ENCODE peak calls at places on chromosomes 1 and 21, in six cellular contexts. K, A, F, J, N and R are unnamed samples.
A peak's percentile ranks its signal among the peaks of the same experiment; 100 is the strongest.

GRCh38 chr1:226988337-226988672 is 48.2 kb downstream of the COQ8A start:
- DNase-seq in K (no peak), A (no peak), F (no peak), J (no peak), N (no peak), R (no peak)

GRCh38 chr1:230760360-230760827 is 13.2 kb downstream of the CAPN9 start:
- DNase-seq in K (no peak), A (no peak), F (peak; percentile 62), J (no peak), N (peak; percentile 50), R (no peak)

GRCh38 chr1:227895828-227896685 is 51.7 kb downstream of the WNT9A start:
- DNase-seq in K (peak; percentile 55), A (no peak), F (peak; percentile 64), J (no peak), N (peak; percentile 76), R (peak; percentile 5)

GRCh38 chr1:2801046-2801445 is 447 bp downstream of the TTC34 start:
- DNase-seq in K (no peak), A (no peak), F (no peak), J (no peak), N (no peak), R (no peak)

GRCh38 chr21:35046880-35047229 is 2.2 kb downstream of the RUNX1 start:
- DNase-seq in K (no peak), A (no peak), F (no peak), J (no peak), N (no peak), R (no peak)

GRCh38 chr1:109250454-109251276 is 1.3 kb downstream of the CELSR2 start:
- DNase-seq in K (no peak), A (no peak), F (no peak), J (no peak), N (no peak), R (no peak)

GRCh38 chr1:110370827-110371226 is 20.0 kb downstream of the SLC16A4 start:
- DNase-seq in K (no peak), A (peak; percentile 73), F (no peak), J (no peak), N (no peak), R (peak; percentile 77)

GRCh38 chr1:33442141-33442540 is 11.2 kb upstream of the PHC2 start:
- DNase-seq in K (no peak), A (peak; percentile 61), F (no peak), J (no peak), N (no peak), R (peak; percentile 37)

GRCh38 chr1:39001516-39002389 is 10.7 kb downstream of the AKIRIN1 start:
- DNase-seq in K (no peak), A (no peak), F (peak; percentile 70), J (no peak), N (no peak), R (no peak)

GRCh38 chr1:43651922-43652321 is 2.0 kb downstream of the KDM4A start:
- DNase-seq in K (no peak), A (peak; percentile 13), F (no peak), J (no peak), N (no peak), R (no peak)

GRCh38 chr1:36351222-36351977 is 28.0 kb upstream of the EVA1B start:
- DNase-seq in K (no peak), A (peak; percentile 93), F (no peak), J (peak; percentile 83), N (peak; percentile 49), R (peak; percentile 86)

GRCh38 chr1:54805981-54806381 is 4.9 kb upstream of the TTC22 start:
- DNase-seq in K (no peak), A (no peak), F (peak; percentile 31), J (no peak), N (no peak), R (no peak)

GRCh38 chr1:177190308-177190970 is 19.7 kb downstream of the BRINP2 start:
- DNase-seq in K (no peak), A (peak; percentile 33), F (no peak), J (no peak), N (no peak), R (no peak)

GRCh38 chr1:27476222-27476621 is 13.7 kb downstream of the WASF2 start:
- DNase-seq in K (no peak), A (no peak), F (no peak), J (no peak), N (peak; percentile 21), R (no peak)

GRCh38 chr21:41966341-41966833 is 12.6 kb upstream of the C2CD2 start:
- DNase-seq in K (peak; percentile 20), A (peak; percentile 23), F (no peak), J (no peak), N (no peak), R (peak; percentile 24)

GRCh38 chr21:25424045-25424444 is 183.2 kb downstream of the MRPL39 start:
- DNase-seq in K (no peak), A (no peak), F (no peak), J (no peak), N (no peak), R (no peak)

GRCh38 chr1:47180603-47181094 is 9.2 kb downstream of the PDZK1IP1 start:
- DNase-seq in K (no peak), A (no peak), F (no peak), J (no peak), N (no peak), R (no peak)

GRCh38 chr21:18384771-18385170 is 18.8 kb downstream of the TMPRSS15 start:
- DNase-seq in K (no peak), A (peak; percentile 30), F (no peak), J (no peak), N (peak; percentile 42), R (no peak)

GRCh38 chr1:156122519-156123355 is 8.2 kb downstream of the LMNA start:
- DNase-seq in K (no peak), A (peak; percentile 94), F (no peak), J (no peak), N (peak; percentile 56), R (peak; percentile 92)

GRCh38 chr1:17423781-17424245 is 15.7 kb downstream of the RCC2 start:
- DNase-seq in K (no peak), A (peak; percentile 48), F (no peak), J (no peak), N (no peak), R (peak; percentile 73)

GRCh38 chr21:42146251-42146805 is 72.6 kb upstream of the ABCG1 start:
- DNase-seq in K (no peak), A (no peak), F (no peak), J (no peak), N (no peak), R (no peak)

DNA sequence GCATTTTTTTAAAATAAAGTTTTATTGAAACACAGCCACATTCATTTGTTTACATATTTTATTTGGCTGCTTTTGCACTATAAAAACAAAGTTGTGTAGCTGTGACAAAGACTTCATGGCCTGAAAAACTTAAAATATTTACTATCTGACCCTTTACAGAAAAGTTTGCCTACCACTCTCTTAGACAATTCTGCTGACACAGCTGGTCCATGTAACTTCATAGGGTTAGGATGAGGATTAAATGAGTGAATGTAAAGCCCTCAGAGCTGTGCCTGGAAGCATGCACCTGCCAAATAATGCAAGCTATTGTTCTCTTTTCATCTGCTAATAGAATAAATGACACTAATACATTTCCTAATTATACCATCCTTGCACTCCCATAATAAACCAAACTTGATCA is 67.7 kb downstream of the FCRL5 start:
- DNase-seq in K (no peak), A (no peak), F (no peak), J (no peak), N (no peak), R (no peak)
- H3K79me1 ChIP-seq in K (no peaks in the 10 kb centered on the region), A (no peaks in the 10 kb centered on the region), F (no peaks in the 10 kb centered on the region), J (no peaks in the 10 kb centered on the region), N (no peaks in the 10 kb centered on the region), R (no peaks in the 10 kb centered on the region)

DNA sequence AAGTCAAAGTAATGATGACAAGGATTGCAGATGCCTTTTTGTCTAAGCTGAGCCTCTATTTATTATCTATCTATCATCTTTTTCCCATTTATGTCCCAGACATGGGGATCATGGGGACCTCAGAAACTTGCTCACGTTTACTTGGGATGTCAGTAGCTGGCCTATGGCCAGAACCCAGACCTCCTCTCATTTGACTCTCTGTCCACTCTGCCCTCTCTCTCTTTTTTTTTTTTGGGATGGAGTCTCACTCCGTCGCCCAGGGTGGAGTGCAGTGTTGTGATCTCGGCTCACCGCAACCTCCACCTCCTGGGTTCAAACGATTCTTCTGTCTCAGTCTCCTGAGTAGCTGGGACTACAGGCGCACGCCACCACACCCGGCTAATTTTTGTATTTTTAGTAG is 3.7 kb upstream of the ID3 start:
- DNase-seq in K (no peak), A (no peak), F (no peak), J (no peak), N (no peak), R (no peak)
- H3K79me1 ChIP-seq in K (peaks cover 2% of the 10 kb centered on the region), A (peaks cover 3% of the 10 kb centered on the region), F (no peaks in the 10 kb centered on the region), J (peaks cover 6% of the 10 kb centered on the region), N (peaks cover 2% of the 10 kb centered on the region), R (peaks cover 39% of the 10 kb centered on the region)

GRCh38 chr1:201504799-201505504 is 2.0 kb downstream of the CSRP1 start:
- DNase-seq in K (no peak), A (no peak), F (no peak), J (no peak), N (no peak), R (no peak)
- H3K79me1 ChIP-seq in K (no peaks in the 10 kb centered on the region), A (no peaks in the 10 kb centered on the region), F (no peaks in the 10 kb centered on the region), J (no peaks in the 10 kb centered on the region), N (peaks cover 2% of the 10 kb centered on the region), R (peaks cover 7% of the 10 kb centered on the region)

GRCh38 chr1:16148329-16149092 is 7.4 kb downstream of the EPHA2 start:
- DNase-seq in K (no peak), A (no peak), F (no peak), J (no peak), N (no peak), R (no peak)

GRCh38 chr1:16150508-16150907 is 5.4 kb downstream of the EPHA2 start:
- DNase-seq in K (no peak), A (no peak), F (no peak), J (no peak), N (no peak), R (no peak)

GRCh38 chr1:16151200-16151708 is 4.6 kb downstream of the EPHA2 start:
- DNase-seq in K (no peak), A (peak; percentile 69), F (no peak), J (no peak), N (no peak), R (peak; percentile 63)

GRCh38 chr1:16149146-16149545 is 6.7 kb downstream of the EPHA2 start:
- DNase-seq in K (no peak), A (no peak), F (no peak), J (no peak), N (no peak), R (no peak)

GRCh38 chr1:16149702-16150488 is 6.0 kb downstream of the EPHA2 start:
- DNase-seq in K (no peak), A (no peak), F (no peak), J (no peak), N (no peak), R (no peak)
- H3K79me1 ChIP-seq in K (peaks cover 11% of the 10 kb centered on the region), A (no peaks in the 10 kb centered on the region), F (peaks cover under 1% of the 10 kb centered on the region), J (peaks cover 32% of the 10 kb centered on the region), N (peaks cover 9% of the 10 kb centered on the region), R (peaks cover 10% of the 10 kb centered on the region)

DNA sequence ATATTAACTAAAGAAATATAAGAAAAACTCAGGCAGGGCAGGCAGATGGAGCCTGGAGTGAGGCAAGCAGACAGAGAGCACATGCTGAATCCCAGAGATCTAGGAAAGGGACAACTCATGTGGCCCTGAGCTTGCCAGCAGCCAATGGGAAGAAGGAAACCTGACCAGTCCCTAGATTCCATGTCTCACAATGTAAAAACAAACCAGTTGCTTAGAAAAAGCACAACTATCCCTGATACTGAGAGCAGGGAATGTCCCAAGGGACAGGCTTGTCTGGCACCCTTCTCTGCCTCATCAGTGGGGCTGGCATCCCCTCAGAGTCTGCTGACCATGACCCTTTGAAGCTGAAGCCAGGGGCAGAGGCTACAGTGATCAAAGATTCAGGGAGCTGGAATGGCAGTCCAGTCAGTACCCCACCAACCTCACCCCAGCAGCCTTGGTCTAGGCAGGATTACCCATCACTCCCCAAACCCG is 27.8 kb downstream of the HSPG2 start:
- DNase-seq in K (no peak), A (peak; percentile 52), F (no peak), J (no peak), N (no peak), R (peak; percentile 50)
- H3K79me1 ChIP-seq in K (no peaks in the 10 kb centered on the region), A (peaks cover 27% of the 10 kb centered on the region), F (no peaks in the 10 kb centered on the region), J (peaks cover 3% of the 10 kb centered on the region), N (peaks cover 2% of the 10 kb centered on the region), R (peaks cover 93% of the 10 kb centered on the region)